ENCODE peak calls at places on chromosomes 12 and 14, in seven cellular contexts. R is A549; P is HCT116; C is AG04450; I is endothelial cell of umbilical vein; D is coronary artery; O is CD8-positive, alpha-beta T cell. F is an unnamed sample.

GRCh38 chr14:47833006-47833405 is 157.6 kb upstream of the MDGA2 start:
- DNase-seq in R (no peak), P (no peak), C (no peak), I (no peak), D (no peak), O (no peak), F (no peak)

GRCh38 chr12:96050139-96050538 is 14.8 kb upstream of the LTA4H start:
- DNase-seq in R (no peak), P (no peak), C (no peak), I (no peak), D (no peak), O (no peak), F (no peak)

GRCh38 chr12:14275886-14276285 is 89.6 kb upstream of the ATF7IP start:
- DNase-seq in R (no peak), P (no peak), C (no peak), I (no peak), D (no peak), O (no peak), F (no peak)

GRCh38 chr14:44369401-44370123 is 137.5 kb downstream of the FSCB start:
- DNase-seq in R (no peak), P (no peak), C (no peak), I (no peak), D (no peak), O (no peak), F (no peak)

GRCh38 chr14:51575225-51576111 is 76.2 kb upstream of the FRMD6 start:
- DNase-seq in R (no peak), P (no peak), C (no peak), I (no peak), D (no peak), O (no peak), F (no peak)

GRCh38 chr14:104182857-104183425 is 44.6 kb downstream of the KIF26A start:
- DNase-seq in R (no peak), P (no peak), C (no peak), I (no peak), D (no peak), O (no peak), F (no peak)

GRCh38 chr12:47775100-47775911 is 2.3 kb downstream of the SLC48A1 start:
- DNase-seq in R (peak), P (no peak), C (no peak), I (no peak), D (no peak), O (no peak), F (peak)

GRCh38 chr12:78229491-78230209 is 399.0 kb downstream of the NAV3 start:
- DNase-seq in R (peak), P (peak), C (no peak), I (peak), D (no peak), O (no peak), F (peak)

GRCh38 chr12:52278530-52278929 is 4.1 kb downstream of the KRT86 start:
- DNase-seq in R (peak), P (no peak), C (no peak), I (no peak), D (no peak), O (no peak), F (no peak)

GRCh38 chr12:6644257-6644596 is 3.0 kb downstream of the ACRBP start:
- DNase-seq in R (no peak), P (no peak), C (no peak), I (no peak), D (no peak), O (no peak), F (no peak)

GRCh38 chr14:70698288-70698687 is 56.6 kb downstream of the TTC9 start:
- DNase-seq in R (peak), P (no peak), C (no peak), I (no peak), D (no peak), O (no peak), F (peak)

GRCh38 chr12:84497819-84498218 is 414.8 kb downstream of the SLC6A15 start:
- DNase-seq in R (peak), P (peak), C (no peak), I (peak), D (no peak), O (no peak), F (peak)

GRCh38 chr12:89192419-89192818 is 159.9 kb downstream of the DUSP6 start:
- DNase-seq in R (peak), P (no peak), C (peak), I (no peak), D (no peak), O (no peak), F (no peak)

GRCh38 chr12:58346032-58346632 is 404.8 kb downstream of the ATP23 start:
- DNase-seq in R (peak), P (peak), C (no peak), I (peak), D (no peak), O (no peak), F (peak)

GRCh38 chr14:91398707-91399106 is 18.9 kb downstream of the CCDC88C start:
- DNase-seq in R (no peak), P (no peak), C (no peak), I (no peak), D (no peak), O (no peak), F (no peak)

GRCh38 chr14:91395466-91395865 is 22.2 kb downstream of the CCDC88C start:
- DNase-seq in R (no peak), P (no peak), C (no peak), I (no peak), D (no peak), O (no peak), F (no peak)

GRCh38 chr14:91398192-91398591 is 19.4 kb downstream of the CCDC88C start:
- DNase-seq in R (no peak), P (no peak), C (no peak), I (no peak), D (no peak), O (no peak), F (no peak)

GRCh38 chr14:91395998-91396660 is 21.5 kb downstream of the CCDC88C start:
- DNase-seq in R (no peak), P (no peak), C (no peak), I (no peak), D (no peak), O (no peak), F (no peak)

DNA sequence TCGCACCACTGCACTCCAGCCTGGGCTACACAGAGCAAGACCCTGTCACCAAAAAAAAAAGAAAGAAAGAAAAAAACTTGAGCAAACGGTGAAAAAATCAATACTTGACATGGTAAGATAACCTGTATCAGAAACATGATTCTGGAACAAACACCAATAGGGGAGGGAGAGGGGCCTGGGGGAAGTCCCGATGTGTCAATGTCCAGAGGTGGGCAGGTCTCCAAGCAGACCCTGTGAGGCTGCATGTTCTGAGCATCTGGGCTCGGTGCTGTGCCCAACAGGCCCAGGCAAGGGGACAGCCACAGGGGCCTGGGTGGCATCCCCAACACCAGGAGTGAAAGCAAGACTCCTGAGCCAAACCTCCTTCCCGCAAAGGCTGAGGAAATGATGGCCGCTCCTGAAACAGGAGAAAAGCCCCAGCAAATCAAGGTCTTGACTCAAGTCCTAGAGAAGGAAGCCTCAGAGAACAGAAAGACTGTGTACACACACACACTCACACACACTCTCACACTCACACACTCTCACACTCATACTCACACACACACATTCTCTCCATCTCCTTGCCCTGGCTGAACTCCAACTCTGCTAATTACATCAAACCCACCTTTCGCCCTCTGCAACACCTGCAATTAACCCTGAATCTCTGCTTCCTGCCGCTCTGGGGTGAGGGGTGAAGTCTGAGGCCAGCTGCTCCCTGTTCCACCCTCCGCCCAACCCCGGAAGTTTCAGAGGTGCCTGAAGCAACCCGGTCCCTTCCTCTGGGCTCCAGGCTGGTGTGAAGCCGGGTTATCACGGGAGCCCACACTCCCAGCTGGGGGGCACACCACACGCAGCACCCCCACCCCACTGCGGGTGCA is 20.4 kb downstream of the CCDC88C start:
- DNase-seq in R (no peak), P (no peak), C (no peak), I (peak), D (no peak), O (peak), F (no peak)
- H3K4me3 ChIP-seq in R (no peak), P (no peak), C (no peak), I (no peak), D (no peak), O (peak), F (no peak)

GRCh38 chr12:15886372-15887042 is 4.3 kb downstream of the STRAP start:
- DNase-seq in R (peak), P (no peak), C (no peak), I (peak), D (no peak), O (no peak), F (peak)
- H3K4me3 ChIP-seq in R (no peak), P (no peak), C (no peak), I (no peak), D (peak), O (no peak), F (no peak)

GRCh38 chr12:120225852-120226640 is 25.1 kb upstream of the RPLP0 start:
- DNase-seq in R (no peak), P (no peak), C (no peak), I (no peak), D (no peak), O (peak), F (peak)

GRCh38 chr12:120222288-120222832 is 21.4 kb upstream of the RPLP0 start:
- DNase-seq in R (no peak), P (no peak), C (no peak), I (no peak), D (no peak), O (no peak), F (no peak)

GRCh38 chr12:120223458-120224303 is 22.8 kb upstream of the RPLP0 start:
- DNase-seq in R (no peak), P (no peak), C (no peak), I (no peak), D (no peak), O (no peak), F (no peak)

GRCh38 chr12:120225200-120225558 is 24.3 kb upstream of the RPLP0 start:
- DNase-seq in R (no peak), P (no peak), C (no peak), I (no peak), D (no peak), O (peak), F (no peak)

DNA sequence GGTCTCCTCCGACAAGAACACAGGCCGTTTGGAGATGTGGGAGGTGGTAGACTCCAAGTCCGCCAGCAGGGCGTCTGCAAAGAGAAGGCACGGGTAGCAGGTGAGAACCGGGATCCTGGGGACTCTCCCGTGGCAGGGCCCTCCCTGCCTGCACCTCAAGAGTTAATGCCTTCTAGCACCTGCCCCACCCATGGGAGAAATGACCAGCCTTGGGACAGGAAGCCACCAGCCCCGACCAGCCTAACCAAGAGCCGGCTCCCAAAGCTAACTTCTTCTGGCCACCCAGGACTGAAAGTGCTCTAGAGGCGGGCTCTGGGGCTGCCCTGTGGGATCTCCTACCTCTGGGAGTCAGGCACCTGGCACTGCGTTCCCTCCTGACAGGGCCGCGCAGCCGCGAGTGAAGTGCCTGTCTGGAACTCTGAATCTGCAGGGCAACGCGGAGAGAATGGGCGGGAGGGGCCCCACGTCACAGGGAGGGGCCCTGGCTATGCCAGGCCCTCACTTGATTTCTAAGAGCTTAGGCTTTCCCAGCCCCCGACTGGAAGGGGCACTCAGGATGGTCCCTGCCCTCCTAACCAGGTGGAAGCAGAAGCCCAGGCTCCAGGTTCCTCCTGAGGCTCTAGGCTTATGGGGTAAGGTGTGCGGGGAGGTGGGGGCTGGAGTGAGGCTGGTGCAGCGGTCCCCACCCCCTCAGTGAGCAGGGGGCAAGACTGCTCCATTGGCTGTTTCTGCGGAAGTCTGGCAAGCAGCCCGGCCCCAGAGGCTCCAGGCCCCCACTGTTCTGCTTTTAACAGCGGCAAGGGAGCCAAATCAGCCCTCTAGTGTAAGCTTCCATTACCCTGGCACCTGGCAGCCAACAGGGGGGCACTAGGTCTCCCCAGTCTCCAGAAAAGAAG is 23.6 kb upstream of the RPLP0 start:
- DNase-seq in R (no peak), P (no peak), C (no peak), I (no peak), D (no peak), O (peak), F (no peak)
- H3K4me3 ChIP-seq in R (no peak), P (no peak), C (no peak), I (no peak), D (peak), O (no peak), F (no peak)

GRCh38 chr12:113244015-113244983 is 23.0 kb downstream of the TPCN1 start:
- DNase-seq in R (no peak), P (no peak), C (no peak), I (peak), D (peak), O (no peak), F (peak)
- H3K4me3 ChIP-seq in R (no peak), P (no peak), C (no peak), I (no peak), D (peak), O (no peak), F (no peak)

GRCh38 chr14:96590190-96590860 is 88.1 kb downstream of the PAPOLA start:
- DNase-seq in R (no peak), P (no peak), C (no peak), I (no peak), D (no peak), O (no peak), F (no peak)
- H3K4me3 ChIP-seq in R (no peak), P (no peak), C (no peak), I (no peak), D (no peak), O (no peak), F (no peak)

GRCh38 chr12:49335955-49336644 is 888 bp downstream of the C1QL4 start:
- DNase-seq in R (no peak), P (no peak), C (no peak), I (no peak), D (no peak), O (no peak), F (no peak)
- H3K4me3 ChIP-seq in R (peak), P (peak), C (no peak), I (no peak), D (peak), O (peak), F (no peak)

GRCh38 chr14:72651715-72652114 is 242.2 kb downstream of the DPF3 start:
- DNase-seq in R (no peak), P (no peak), C (no peak), I (no peak), D (no peak), O (no peak), F (no peak)
- H3K4me3 ChIP-seq in R (no peak), P (no peak), C (no peak), I (no peak), D (no peak), O (no peak), F (no peak)